ENCODE peak calls at places on chromosome 3, in seven cellular contexts. L, R, D, M, N, C and Q are unnamed samples.

GRCh38 chr3:35602395-35602936 is 36.9 kb upstream of the ARPP21 start:
- DNase-seq in L (no peak), R (no peak), D (no peak), M (no peak), N (no peak), C (no peak), Q (no peak)

GRCh38 chr3:31106204-31106603 is 211.7 kb upstream of the GADL1 start:
- DNase-seq in L (no peak), R (peak; percentile 94), D (no peak), M (peak; percentile 59), N (no peak), C (no peak), Q (no peak)

GRCh38 chr3:119352863-119353527 is 58.8 kb downstream of the ARHGAP31 start:
- DNase-seq in L (no peak), R (peak; percentile 85), D (no peak), M (peak; percentile 80), N (no peak), C (no peak), Q (no peak)

GRCh38 chr3:197027896-197028710 is 1.5 kb downstream of the MELTF start:
- DNase-seq in L (no peak), R (no peak), D (no peak), M (no peak), N (no peak), C (no peak), Q (no peak)

GRCh38 chr3:61564405-61565059 is 3.2 kb downstream of the PTPRG start:
- DNase-seq in L (peak; percentile 85), R (peak; percentile 74), D (peak; percentile 92), M (peak; percentile 81), N (peak; percentile 90), C (peak; percentile 86), Q (peak; percentile 94)

GRCh38 chr3:193974147-193974546 is 161.8 kb upstream of the HES1 start:
- DNase-seq in L (no peak), R (no peak), D (no peak), M (peak; percentile 53), N (no peak), C (no peak), Q (no peak)

GRCh38 chr3:41026394-41027177 is 172.7 kb upstream of the CTNNB1 start:
- DNase-seq in L (peak; percentile 39), R (peak; percentile 86), D (peak; percentile 62), M (peak; percentile 57), N (peak; percentile 78), C (peak; percentile 42), Q (no peak)

GRCh38 chr3:98906230-98906629 is 4.7 kb upstream of the DCBLD2 start:
- DNase-seq in L (no peak), R (peak; percentile 91), D (no peak), M (peak; percentile 64), N (no peak), C (no peak), Q (no peak)

GRCh38 chr3:35721628-35722027 is 82.3 kb downstream of the ARPP21 start:
- DNase-seq in L (no peak), R (no peak), D (no peak), M (no peak), N (no peak), C (no peak), Q (no peak)

GRCh38 chr3:104907507-104907906 is 459.2 kb upstream of the ALCAM start:
- DNase-seq in L (no peak), R (peak; percentile 97), D (no peak), M (peak; percentile 82), N (no peak), C (no peak), Q (no peak)

GRCh38 chr3:12345141-12345561 is 56.3 kb downstream of the PPARG start:
- DNase-seq in L (no peak), R (peak; percentile 89), D (no peak), M (peak; percentile 76), N (no peak), C (no peak), Q (no peak)

GRCh38 chr3:151301787-151302186 is 14.8 kb downstream of the GPR87 start:
- DNase-seq in L (no peak), R (peak; percentile 74), D (no peak), M (peak; percentile 90), N (no peak), C (no peak), Q (no peak)

GRCh38 chr3:194300392-194300758 is 50.8 kb downstream of the CPN2 start:
- DNase-seq in L (no peak), R (peak; percentile 34), D (peak; percentile 33), M (peak; percentile 79), N (peak; percentile 89), C (peak; percentile 68), Q (peak; percentile 77)

GRCh38 chr3:35335703-35336102 is 303.6 kb upstream of the ARPP21 start:
- DNase-seq in L (no peak), R (peak; percentile 1), D (no peak), M (no peak), N (no peak), C (no peak), Q (no peak)

GRCh38 chr3:166274996-166275395 is 437.8 kb upstream of the BCHE start:
- DNase-seq in L (no peak), R (no peak), D (no peak), M (peak; percentile 19), N (no peak), C (no peak), Q (no peak)

GRCh38 chr3:33803894-33804526 is 5.6 kb downstream of the PDCD6IP start:
- DNase-seq in L (no peak), R (no peak), D (no peak), M (no peak), N (no peak), C (no peak), Q (no peak)

GRCh38 chr3:8110966-8111798 is 390.4 kb upstream of the LMCD1 start:
- DNase-seq in L (peak; percentile 80), R (peak; percentile 79), D (peak; percentile 67), M (peak; percentile 72), N (peak; percentile 28), C (peak; percentile 72), Q (peak; percentile 67)

GRCh38 chr3:33538678-33539339 is 98.6 kb upstream of the UBP1 start:
- DNase-seq in L (no peak), R (no peak), D (peak; percentile 2), M (no peak), N (no peak), C (no peak), Q (no peak)

GRCh38 chr3:37704129-37704528 is 157.6 kb upstream of the CTDSPL start:
- DNase-seq in L (no peak), R (no peak), D (no peak), M (no peak), N (no peak), C (no peak), Q (no peak)

GRCh38 chr3:135516143-135516542 is 449.4 kb upstream of the PPP2R3A start:
- DNase-seq in L (no peak), R (no peak), D (peak; percentile 3), M (no peak), N (no peak), C (no peak), Q (no peak)

GRCh38 chr3:165185707-165186327 is 10.4 kb downstream of the SLITRK3 start:
- DNase-seq in L (peak; percentile 56), R (peak; percentile 74), D (peak; percentile 85), M (peak; percentile 68), N (no peak), C (peak; percentile 48), Q (peak; percentile 62)

GRCh38 chr3:63877737-63878393 is 14.2 kb downstream of the ATXN7 start:
- DNase-seq in L (no peak), R (peak; percentile 37), D (no peak), M (no peak), N (no peak), C (no peak), Q (no peak)

GRCh38 chr3:194082596-194083220 is 53.2 kb upstream of the HES1 start:
- DNase-seq in L (peak; percentile 30), R (peak; percentile 74), D (no peak), M (no peak), N (no peak), C (no peak), Q (no peak)

DNA sequence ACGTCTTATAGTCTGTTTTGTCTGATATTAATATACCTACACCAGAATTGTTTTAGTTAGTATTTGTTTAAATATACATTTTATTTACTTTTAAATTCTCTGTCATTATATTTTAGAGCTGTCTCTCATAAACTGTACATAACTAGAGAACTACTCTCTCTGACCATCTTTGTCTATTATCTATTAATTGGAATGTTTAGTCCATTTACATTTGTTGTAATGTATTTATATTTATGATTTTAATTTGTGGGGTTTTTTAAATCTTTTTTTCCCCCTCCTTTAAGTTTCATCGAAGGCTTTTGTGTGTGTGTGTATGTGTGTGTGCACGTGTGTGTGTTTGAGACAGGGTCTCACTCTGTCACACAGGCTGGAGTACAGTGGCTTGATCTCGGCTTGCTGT is 47.1 kb downstream of the ITPR1 start:
- DNase-seq in L (no peak), R (no peak), D (no peak), M (no peak), N (no peak), C (no peak), Q (no peak)
- TF ChIP-seq CTCF in L (no peak), R (no peak), D (no peak), M (no peak), N (no peak), C (no peak), Q (no peak)

GRCh38 chr3:106206613-106207012 is 337.8 kb upstream of the CBLB start:
- DNase-seq in L (no peak), R (no peak), D (no peak), M (no peak), N (no peak), C (no peak), Q (no peak)

GRCh38 chr3:106209482-106209881 is 340.7 kb upstream of the CBLB start:
- DNase-seq in L (no peak), R (no peak), D (no peak), M (no peak), N (no peak), C (no peak), Q (no peak)

GRCh38 chr3:106210923-106211322 is 342.1 kb upstream of the CBLB start:
- DNase-seq in L (no peak), R (no peak), D (no peak), M (no peak), N (no peak), C (no peak), Q (no peak)

GRCh38 chr3:106208266-106208665 is 339.5 kb upstream of the CBLB start:
- DNase-seq in L (no peak), R (peak; percentile 24), D (no peak), M (peak; percentile 71), N (no peak), C (no peak), Q (no peak)

GRCh38 chr3:106208979-106209378 is 340.2 kb upstream of the CBLB start:
- DNase-seq in L (no peak), R (peak; percentile 77), D (no peak), M (peak; percentile 57), N (no peak), C (no peak), Q (no peak)
- TF ChIP-seq CTCF in L (no peak), R (peak; percentile 41), D (peak; percentile 53), M (peak; percentile 26), N (no peak), C (no peak), Q (no peak)

GRCh38 chr3:106943071-106943470 is 434.2 kb upstream of the CCDC54 start:
- DNase-seq in L (no peak), R (peak; percentile 11), D (no peak), M (peak; percentile 53), N (no peak), C (no peak), Q (no peak)
- TF ChIP-seq CTCF in L (no peak), R (no peak), D (no peak), M (no peak), N (no peak), C (no peak), Q (no peak)

DNA sequence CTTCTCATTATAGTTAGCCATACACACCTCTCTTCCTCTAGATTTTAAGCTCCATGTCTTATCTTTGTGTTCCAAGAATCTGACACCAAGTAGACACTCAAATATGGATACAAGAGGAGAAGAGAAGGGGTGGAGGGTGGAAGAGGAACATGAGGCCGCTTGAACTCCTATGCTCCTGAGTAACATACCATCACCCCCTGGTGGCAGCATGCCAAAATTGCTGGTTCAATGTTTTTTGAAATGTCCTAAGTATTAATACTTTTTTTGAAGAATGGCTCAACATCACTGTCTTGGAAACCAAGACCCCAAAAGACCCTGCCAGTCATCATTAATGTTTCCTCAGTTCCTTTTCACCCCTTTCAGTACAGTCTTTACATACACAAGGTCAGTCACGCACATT is 71.8 kb upstream of the HACD2 start:
- DNase-seq in L (no peak), R (no peak), D (no peak), M (no peak), N (no peak), C (no peak), Q (no peak)
- TF ChIP-seq CTCF in L (peak; percentile 51), R (peak; percentile 2), D (no peak), M (peak; percentile 19), N (no peak), C (peak; percentile 55), Q (peak; percentile 65)